ENCODE peak calls at places on chromosomes 11 and 22, in five cellular contexts. M is thoracic aorta, Z is pancreas, E is Karpas-422, J is Panc1. X is an unnamed sample. For H3K27me3, the result is how much of the 10 kb centered on the place peaks cover.

GRCh38 chr11:6357222-6357621 is 33.1 kb upstream of the SMPD1 start:
- DNase-seq in E (no peak), Z (no peak), M (peak), J (no peak), X (no peak)

GRCh38 chr11:76443254-76443935 is 1.4 kb upstream of the EMSY start:
- DNase-seq in J (no peak), M (no peak), E (no peak), Z (no peak), X (no peak)

GRCh38 chr11:9840460-9841004 is 176.7 kb downstream of the SWAP70 start:
- DNase-seq in J (no peak), Z (no peak), M (no peak), E (no peak), X (no peak)

GRCh38 chr11:67820079-67820478 is 145.7 kb upstream of the ALDH3B2 start:
- DNase-seq in Z (no peak), J (no peak), E (no peak), M (no peak), X (no peak)

GRCh38 chr11:79082920-79083319 is 357.9 kb downstream of the TENM4 start:
- DNase-seq in E (no peak), M (no peak), Z (no peak), J (no peak), X (no peak)

GRCh38 chr11:70759846-70760245 is 361.5 kb downstream of the CTTN start:
- DNase-seq in M (no peak), E (no peak), J (no peak), Z (no peak), X (peak)

GRCh38 chr11:134045799-134046635 is 22.9 kb upstream of the JAM3 start:
- DNase-seq in M (no peak), E (peak), Z (peak), J (no peak), X (peak)

GRCh38 chr11:66268953-66269906 is 791 bp downstream of the RAB1B start:
- DNase-seq in Z (peak), J (no peak), M (no peak), E (no peak), X (peak)

GRCh38 chr22:19224557-19224956 is 46.0 kb upstream of the SLC25A1 start:
- DNase-seq in J (no peak), M (no peak), E (no peak), Z (no peak), X (no peak)

GRCh38 chr11:22677153-22677890 is 10.9 kb downstream of the GAS2 start:
- DNase-seq in J (no peak), M (no peak), E (no peak), Z (no peak), X (no peak)

GRCh38 chr11:74681686-74682651 is 49.3 kb downstream of the CHRDL2 start:
- DNase-seq in E (no peak), J (no peak), M (no peak), Z (peak), X (peak)

GRCh38 chr11:69311767-69312385 is 17.9 kb downstream of the MYEOV start:
- DNase-seq in M (no peak), J (no peak), Z (no peak), E (no peak), X (peak)

GRCh38 chr11:102256251-102256650 is 61.0 kb upstream of the BIRC3 start:
- DNase-seq in M (no peak), J (no peak), E (no peak), Z (no peak), X (no peak)

GRCh38 chr11:65026810-65027209 is 429 bp upstream of the SNX15 start:
- DNase-seq in M (no peak), Z (no peak), J (no peak), E (no peak), X (no peak)

GRCh38 chr11:63489879-63490278 is 1.1 kb downstream of the PLAAT5 start:
- DNase-seq in J (no peak), M (no peak), Z (no peak), E (no peak), X (no peak)

GRCh38 chr11:86719781-86720463 is 47.5 kb upstream of the ME3 start:
- DNase-seq in M (no peak), E (no peak), J (no peak), Z (no peak), X (no peak)

GRCh38 chr11:69385466-69385820 is 91.5 kb downstream of the MYEOV start:
- DNase-seq in M (no peak), J (no peak), Z (no peak), E (no peak), X (peak)

DNA sequence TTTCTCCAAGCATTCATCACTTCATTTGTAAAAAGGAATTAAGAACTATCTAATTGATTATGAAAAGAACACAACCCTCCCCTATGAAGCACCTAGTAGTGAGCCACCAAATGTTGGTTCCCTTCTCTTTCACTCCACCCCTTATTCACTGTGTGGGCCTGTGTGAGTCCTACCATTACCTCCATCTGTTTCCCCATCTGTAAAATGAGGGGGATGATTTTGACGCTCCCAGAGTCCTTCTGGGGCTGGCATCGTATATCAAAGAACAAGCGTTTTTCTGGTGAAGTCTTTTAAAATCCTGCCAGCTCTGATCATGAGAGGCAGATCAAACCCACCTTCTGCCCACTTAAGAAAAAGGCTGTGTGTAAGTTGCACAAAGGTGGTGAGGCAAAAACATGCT is 96.7 kb upstream of the SEZ6L start:
- DNase-seq in Z (no peak), E (no peak), J (no peak), M (no peak), X (no peak)
- H3K27me3 ChIP-seq in Z (under half), E (under half), J (under half), M (under half), X (under half)

GRCh38 chr22:22691716-22692701 is 47.6 kb downstream of the GGTLC2 start:
- DNase-seq in J (no peak), M (no peak), E (no peak), Z (no peak), X (no peak)

GRCh38 chr22:22694106-22694505 is 49.7 kb downstream of the GGTLC2 start:
- DNase-seq in M (no peak), Z (no peak), E (no peak), J (no peak), X (no peak)

GRCh38 chr22:22692707-22693530 is 48.5 kb downstream of the GGTLC2 start:
- DNase-seq in Z (peak), M (no peak), E (peak), J (no peak), X (peak)

GRCh38 chr22:22691055-22691454 is 46.6 kb downstream of the GGTLC2 start:
- DNase-seq in M (no peak), J (no peak), E (no peak), Z (no peak), X (no peak)

DNA sequence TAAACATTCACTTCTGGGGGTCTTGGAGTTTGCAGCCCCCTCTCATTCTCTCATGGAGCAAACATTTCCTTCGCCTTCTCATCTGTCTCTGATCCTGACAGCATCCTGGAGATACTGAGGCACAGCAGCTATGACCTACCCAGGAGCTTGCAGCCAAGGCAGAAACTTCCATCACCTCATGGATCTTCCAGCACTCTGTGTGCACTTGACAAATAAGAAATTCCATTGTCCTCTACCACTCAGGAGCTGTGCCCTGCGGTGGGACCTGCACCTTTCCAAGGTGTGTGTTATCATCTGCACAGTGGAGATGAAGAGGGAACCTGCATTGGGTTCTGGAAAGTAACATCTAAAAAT is 49.1 kb downstream of the GGTLC2 start:
- DNase-seq in J (no peak), M (no peak), Z (no peak), E (no peak), X (no peak)
- H3K27me3 ChIP-seq in J (under half), M (under half), Z (under half), E (under half), X (under half)

GRCh38 chr11:117878314-117878938 is 2.0 kb upstream of the FXYD6 start:
- DNase-seq in E (no peak), J (no peak), M (no peak), Z (no peak), X (no peak)
- H3K27me3 ChIP-seq in E (under half), J (half or more), M (under half), Z (under half), X (under half)

DNA sequence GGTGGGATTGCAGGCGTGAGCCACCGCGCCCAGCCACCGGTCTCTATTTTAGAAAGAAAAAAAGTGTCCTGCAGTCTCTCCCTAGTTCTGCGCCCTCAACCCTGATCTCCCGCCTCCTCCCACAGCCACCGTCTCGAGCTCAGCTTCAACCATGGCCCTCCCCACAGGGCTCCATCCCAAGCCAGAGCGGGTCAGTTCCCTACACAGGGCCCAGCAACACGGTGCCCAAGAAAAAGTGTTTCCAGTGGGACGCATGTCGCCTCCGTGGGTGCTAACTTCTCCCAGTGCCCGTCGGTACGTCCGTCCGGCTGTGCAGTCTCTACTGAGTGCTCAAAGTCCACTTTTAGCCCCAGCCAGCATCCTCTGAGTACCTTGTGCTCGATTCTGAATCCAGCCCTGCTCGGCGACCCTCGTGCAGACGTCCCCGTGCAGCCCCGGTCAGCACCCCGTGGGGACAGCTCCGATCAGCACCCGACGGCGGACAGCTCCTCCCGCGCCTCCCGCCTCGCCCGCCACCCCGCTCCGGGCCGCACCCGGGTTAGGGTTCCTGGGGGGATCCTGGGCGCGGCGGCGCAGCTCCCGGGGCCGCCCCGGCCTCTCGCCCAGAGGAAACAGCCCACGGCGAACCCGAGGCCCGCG is 658 bp upstream of the MAPK8IP2 start:
- DNase-seq in J (no peak), Z (peak), E (no peak), M (no peak), X (peak)
- H3K27me3 ChIP-seq in J (under half), Z (under half), E (under half), M (under half), X (under half)

GRCh38 chr11:2153581-2154194 is 7.3 kb downstream of the INS start:
- DNase-seq in E (no peak), Z (no peak), M (no peak), J (no peak), X (no peak)
- H3K27me3 ChIP-seq in E (under half), Z (under half), M (under half), J (under half), X (under half)

DNA sequence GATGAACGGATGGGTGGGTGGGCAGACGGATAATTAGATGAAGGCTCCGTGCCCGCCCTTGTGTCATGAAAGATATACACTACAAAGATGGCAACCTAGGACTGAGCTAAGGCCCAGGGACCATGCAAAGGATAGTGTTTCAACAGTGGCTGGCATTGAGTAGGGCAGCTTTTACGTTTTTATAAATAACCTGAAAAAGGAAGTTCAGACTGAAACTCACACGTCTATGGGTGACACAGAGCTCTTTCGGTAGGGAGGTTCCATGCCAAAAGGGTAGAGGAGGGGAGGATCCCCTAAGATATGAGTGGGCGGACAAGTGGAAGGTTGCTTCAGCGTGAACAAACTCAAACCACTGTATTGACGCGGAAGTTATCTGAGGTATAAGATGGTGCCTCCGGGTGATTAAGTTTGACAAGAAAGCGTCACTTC is 90.5 kb downstream of the UBASH3B start:
- DNase-seq in E (peak), J (no peak), Z (no peak), M (no peak), X (no peak)
- H3K27me3 ChIP-seq in E (under half), J (under half), Z (under half), M (under half), X (under half)